ENCODE peak calls at places on chromosomes 16 and 17, in five cellular contexts. O is esophagus muscularis mucosa, A is ovary, W is Peyer's patch, I is tibial artery. D is an unnamed sample.

GRCh38 chr17:78915872-78916632 is 9.1 kb downstream of the TIMP2 start:
- DNase-seq in O (peak; percentile 94), A (no peak), W (peak; percentile 62), I (peak; percentile 74), D (no peak)

GRCh38 chr16:78852236-78852635 is 748.3 kb downstream of the MAF start:
- DNase-seq in A (no peak), W (no peak), O (no peak), I (no peak), D (no peak)

GRCh38 chr16:55037051-55037450 is 106.4 kb downstream of the IRX5 start:
- DNase-seq in A (no peak), I (no peak), O (no peak), W (no peak), D (no peak)

GRCh38 chr16:11283820-11284248 is 2.7 kb upstream of the PRM1 start:
- DNase-seq in O (no peak), A (no peak), I (no peak), W (no peak), D (no peak)

GRCh38 chr17:58412910-58413630 is 4.3 kb downstream of the RNF43 start:
- DNase-seq in W (no peak), A (no peak), I (no peak), O (no peak), D (no peak)

GRCh38 chr17:75502072-75502745 is 13.1 kb downstream of the CASKIN2 start:
- DNase-seq in A (no peak), O (no peak), I (no peak), W (no peak), D (no peak)

GRCh38 chr17:38893612-38894011 is 23.8 kb downstream of the LASP1 start:
- DNase-seq in W (no peak), I (no peak), O (no peak), A (no peak), D (peak; percentile 46)

GRCh38 chr16:67856927-67857546 is 9.5 kb upstream of the CENPT start:
- DNase-seq in O (no peak), I (no peak), A (no peak), W (no peak), D (no peak)

GRCh38 chr17:13888043-13888442 is 181.3 kb upstream of the COX10 start:
- DNase-seq in I (peak; percentile 22), W (no peak), A (peak; percentile 15), O (no peak), D (no peak)

GRCh38 chr17:78890111-78890897 is 12.7 kb downstream of the CEP295NL start:
- DNase-seq in W (no peak), O (no peak), I (peak; percentile 74), A (no peak), D (no peak)

GRCh38 chr17:52709724-52710123 is 551.2 kb upstream of the CA10 start:
- DNase-seq in W (no peak), A (no peak), O (no peak), I (no peak), D (no peak)

GRCh38 chr17:5838661-5839300 is 231.4 kb upstream of the WSCD1 start:
- DNase-seq in A (no peak), O (peak; percentile 90), W (no peak), I (no peak), D (peak; percentile 86)

GRCh38 chr17:62688398-62689140 is 61.1 kb downstream of the MRC2 start:
- DNase-seq in A (no peak), W (no peak), O (no peak), I (no peak), D (no peak)

GRCh38 chr17:72305964-72306551 is 185.2 kb downstream of the SOX9 start:
- DNase-seq in I (peak; percentile 57), O (no peak), W (no peak), A (no peak), D (no peak)

GRCh38 chr17:67474081-67474661 is 97.1 kb downstream of the PITPNC1 start:
- DNase-seq in O (no peak), I (peak; percentile 32), W (no peak), A (no peak), D (no peak)

GRCh38 chr16:4544483-4544882 is 5.9 kb upstream of the CDIP1 start:
- DNase-seq in I (no peak), A (no peak), O (no peak), W (no peak), D (no peak)

GRCh38 chr17:76793775-76794174 is 55.9 kb downstream of the MFSD11 start:
- DNase-seq in W (no peak), I (no peak), A (no peak), O (no peak), D (peak; percentile 64)

GRCh38 chr17:19651461-19652238 is 3.1 kb downstream of the ALDH3A2 start:
- DNase-seq in O (peak; percentile 31), A (no peak), W (no peak), I (no peak), D (no peak)

GRCh38 chr17:44927696-44928095 is 12.4 kb upstream of the GFAP start:
- DNase-seq in A (no peak), W (peak; percentile 34), O (no peak), I (no peak), D (no peak)

GRCh38 chr16:10077861-10078260 is 104.4 kb downstream of the GRIN2A start:
- DNase-seq in I (no peak), A (no peak), O (no peak), W (no peak), D (no peak)

GRCh38 chr16:89280546-89281188 is 63.2 kb downstream of the ZNF778 start:
- DNase-seq in O (no peak), W (no peak), A (no peak), I (no peak), D (no peak)

GRCh38 chr16:81478876-81479496 is 34.4 kb downstream of the CMIP start:
- DNase-seq in I (peak; percentile 71), O (no peak), W (no peak), A (no peak), D (no peak)

DNA sequence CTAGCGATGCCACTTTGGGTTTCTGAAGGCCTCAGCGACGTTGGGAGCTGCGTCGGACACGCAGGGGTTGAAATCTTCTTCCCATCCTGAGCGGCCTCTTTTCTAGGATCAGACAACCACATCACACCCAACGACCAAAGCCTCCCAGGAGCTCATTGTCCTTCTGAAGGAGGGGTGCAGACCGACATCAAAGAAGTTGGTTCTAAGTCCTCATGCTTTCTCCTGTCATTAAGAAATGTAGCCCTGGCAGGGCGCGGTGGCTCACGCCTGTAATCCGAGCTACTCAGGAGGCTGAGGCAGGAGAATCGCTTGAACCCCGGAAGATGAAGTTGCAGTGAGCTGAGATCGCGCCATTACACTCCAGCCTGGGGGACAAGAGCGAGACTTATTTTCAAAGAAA is 1681.9 kb downstream of the TP53TG3F start:
- DNase-seq in O (no peak), I (no peak), A (no peak), W (no peak), D (no peak)
- H3K9me3 ChIP-seq in O (peaks cover 34% of the 10 kb centered on the region), I (no peaks in the 10 kb centered on the region), A (no peaks in the 10 kb centered on the region), W (peaks cover 9% of the 10 kb centered on the region), D (no peaks in the 10 kb centered on the region)

GRCh38 chr16:56448005-56448404 is 3.1 kb downstream of the NUDT21 start:
- DNase-seq in O (no peak), I (no peak), W (no peak), A (no peak), D (no peak)

GRCh38 chr16:56451753-56452689 is 667 bp downstream of the OGFOD1 start:
- DNase-seq in W (no peak), I (peak; percentile 26), O (no peak), A (no peak), D (no peak)

GRCh38 chr16:56450901-56451752 is at the start of the genes NUDT21 and OGFOD1:
- DNase-seq in I (peak; percentile 96), A (peak; percentile 91), O (peak; percentile 98), W (peak; percentile 91), D (peak; percentile 95)

DNA sequence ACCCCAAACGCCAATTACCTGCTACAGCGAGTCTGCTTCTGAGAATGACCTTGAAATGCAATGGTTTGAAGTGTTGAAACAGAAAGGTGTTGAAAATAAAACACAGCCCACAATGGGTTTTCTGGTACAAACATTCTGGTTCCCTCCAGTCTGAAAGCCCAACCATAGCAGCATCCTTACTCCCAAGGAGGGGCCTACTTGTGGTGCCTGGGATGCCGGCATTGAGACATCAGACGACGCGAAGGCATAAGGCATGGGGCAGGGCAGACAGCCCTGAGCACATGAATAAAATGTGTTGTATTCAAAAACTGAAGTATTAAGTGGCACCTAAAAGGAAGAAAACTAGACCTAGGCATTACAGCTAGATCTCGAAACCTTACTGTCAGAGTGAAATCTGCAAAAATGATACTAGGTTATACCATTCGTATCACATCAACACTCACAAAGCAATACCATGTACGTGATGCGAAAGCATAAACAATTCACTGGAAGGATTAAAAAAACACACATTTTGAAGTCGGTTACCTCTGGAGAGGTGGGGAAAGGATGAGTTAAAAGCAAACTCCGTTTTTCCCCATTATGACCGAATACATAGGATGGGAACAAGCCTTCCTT is 750 bp downstream of the NUDT21 start:
- DNase-seq in I (no peak), A (no peak), W (no peak), O (no peak), D (no peak)
- H3K27ac ChIP-seq in I (peak overlapping the region; percentile 88), A (no peak overlapping the region), W (peak overlapping the region; percentile 68), O (peak overlapping the region; percentile 89), D (peak overlapping the region; percentile 95)

DNA sequence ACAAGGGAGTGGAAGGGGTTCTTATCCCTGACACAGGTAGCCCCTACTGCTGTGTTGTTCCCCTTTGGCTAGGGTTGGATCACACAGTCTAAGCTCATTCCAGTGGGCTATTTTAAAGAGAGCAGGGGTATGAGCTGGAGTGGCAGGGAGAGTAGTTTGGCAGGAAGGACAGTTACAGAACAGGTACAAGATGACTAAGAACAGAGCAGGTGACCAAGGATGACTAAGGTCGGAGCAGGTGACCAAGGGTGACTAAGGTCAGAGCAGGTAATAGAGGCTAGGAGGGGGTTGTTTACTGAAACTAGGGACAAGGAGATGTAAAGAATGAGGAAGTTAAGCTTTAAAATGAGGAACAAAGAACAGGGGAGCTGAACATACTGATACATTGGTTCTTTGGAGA is 58.8 kb downstream of the UTP18 start:
- DNase-seq in W (no peak), O (no peak), I (no peak), A (no peak), D (no peak)
- H3K9me3 ChIP-seq in W (peaks cover 8% of the 10 kb centered on the region), O (peaks cover 7% of the 10 kb centered on the region), I (no peaks in the 10 kb centered on the region), A (no peaks in the 10 kb centered on the region), D (peaks cover 15% of the 10 kb centered on the region)

GRCh38 chr17:64777413-64778101 is 115.5 kb upstream of the SMURF2 start:
- DNase-seq in I (no peak), O (no peak), W (peak; percentile 53), A (no peak), D (no peak)
- H3K27ac ChIP-seq in I (no peak overlapping the region), O (peak overlapping the region; percentile 58), W (peak overlapping the region; percentile 40), A (no peak overlapping the region), D (peak overlapping the region; percentile 53)

GRCh38 chr17:9044796-9045470 is 23.6 kb downstream of the NTN1 start:
- DNase-seq in A (no peak), I (no peak), O (no peak), W (no peak), D (peak; percentile 79)
- H3K9me3 ChIP-seq in A (no peaks in the 10 kb centered on the region), I (no peaks in the 10 kb centered on the region), O (peaks cover 10% of the 10 kb centered on the region), W (peaks cover 7% of the 10 kb centered on the region), D (peaks cover 8% of the 10 kb centered on the region)